ENCODE peak calls at places on chromosome 12, in seven cellular contexts. I is fibroblast of lung; Z is gastrocnemius medialis; Y is GM04504; L is AG09309; N is stimulated activated CD4-positive, alpha-beta T cell treated with anti-CD3 and anti-CD28 coated beads, Interleukin-4, amount 100 ng/mL, for 4 hours; M is fibroblast of the aortic adventitia. S is an unnamed sample.

GRCh38 chr12:41277019-41277770 is 89.1 kb downstream of the PDZRN4 start:
- DNase-seq in I (peak), Z (no peak), Y (peak), L (peak), N (no peak), M (peak), S (peak)

GRCh38 chr12:74539261-74539660 is 1.6 kb downstream of the ATXN7L3B start:
- DNase-seq in I (peak), Z (no peak), Y (no peak), L (no peak), N (no peak), M (no peak), S (no peak)

GRCh38 chr12:47729233-47729632 is 3.9 kb upstream of the ENDOU start:
- DNase-seq in I (peak), Z (no peak), Y (no peak), L (no peak), N (no peak), M (peak), S (no peak)

GRCh38 chr12:69442894-69443293 is 27.3 kb upstream of the FRS2 start:
- DNase-seq in I (peak), Z (no peak), Y (no peak), L (no peak), N (no peak), M (peak), S (no peak)

GRCh38 chr12:91215940-91216454 is 33.4 kb upstream of the DCN start:
- DNase-seq in I (peak), Z (peak), Y (no peak), L (peak), N (no peak), M (peak), S (no peak)

GRCh38 chr12:85697003-85697402 is 139.2 kb downstream of the RASSF9 start:
- DNase-seq in I (no peak), Z (no peak), Y (no peak), L (no peak), N (no peak), M (no peak), S (no peak)

GRCh38 chr12:32116897-32117296 is 10.2 kb downstream of the BICD1 start:
- DNase-seq in I (peak), Z (no peak), Y (no peak), L (no peak), N (no peak), M (peak), S (no peak)

GRCh38 chr12:95997276-95997675 is 1.1 kb upstream of the HAL start:
- DNase-seq in I (peak), Z (no peak), Y (no peak), L (no peak), N (no peak), M (no peak), S (no peak)

GRCh38 chr12:81245458-81245857 is 167.6 kb downstream of the ACSS3 start:
- DNase-seq in I (no peak), Z (no peak), Y (no peak), L (no peak), N (no peak), M (no peak), S (no peak)

GRCh38 chr12:111246477-111247011 is 122.4 kb downstream of the PHETA1 start:
- DNase-seq in I (no peak), Z (no peak), Y (no peak), L (no peak), N (no peak), M (no peak), S (no peak)

GRCh38 chr12:3275171-3276041 is 198.2 kb downstream of the TSPAN9 start:
- DNase-seq in I (peak), Z (peak), Y (peak), L (peak), N (peak), M (peak), S (no peak)

GRCh38 chr12:53220857-53221202 is 11.2 kb downstream of the RARG start:
- DNase-seq in I (peak), Z (peak), Y (peak), L (no peak), N (peak), M (peak), S (peak)

GRCh38 chr12:46524778-46525177 is 152.2 kb upstream of the SLC38A2 start:
- DNase-seq in I (peak), Z (peak), Y (peak), L (no peak), N (no peak), M (peak), S (no peak)

GRCh38 chr12:91404362-91404899 is 221.8 kb upstream of the DCN start:
- DNase-seq in I (no peak), Z (no peak), Y (no peak), L (no peak), N (no peak), M (no peak), S (peak)

GRCh38 chr12:105814283-105814682 is 324.5 kb downstream of the NUAK1 start:
- DNase-seq in I (no peak), Z (no peak), Y (no peak), L (no peak), N (no peak), M (no peak), S (peak)

GRCh38 chr12:32125455-32126084 is 18.9 kb downstream of the BICD1 start:
- DNase-seq in I (peak), Z (no peak), Y (no peak), L (peak), N (no peak), M (peak), S (no peak)

GRCh38 chr12:60616400-60616799 is 1020.6 kb downstream of the SLC16A7 start:
- DNase-seq in I (no peak), Z (no peak), Y (no peak), L (no peak), N (no peak), M (no peak), S (no peak)

GRCh38 chr12:101485015-101485414 is 9.9 kb downstream of the SPIC start:
- DNase-seq in I (no peak), Z (no peak), Y (no peak), L (peak), N (no peak), M (peak), S (no peak)

GRCh38 chr12:64088431-64089349 is 133.4 kb downstream of the KICS2 start:
- DNase-seq in I (peak), Z (peak), Y (peak), L (peak), N (no peak), M (peak), S (no peak)

GRCh38 chr12:94305293-94305957 is 154.2 kb downstream of the CEP83 start:
- DNase-seq in I (peak), Z (no peak), Y (no peak), L (peak), N (no peak), M (peak), S (no peak)

GRCh38 chr12:107402041-107403022 is 283.3 kb upstream of the PWP1 start:
- DNase-seq in I (peak), Z (no peak), Y (peak), L (no peak), N (peak), M (peak), S (no peak)

GRCh38 chr12:12384601-12385321 is 27.9 kb downstream of the BORCS5 start:
- DNase-seq in I (peak), Z (no peak), Y (no peak), L (no peak), N (no peak), M (no peak), S (no peak)

GRCh38 chr12:119681953-119682352 is 14.0 kb downstream of the PRKAB1 start:
- DNase-seq in I (no peak), Z (no peak), Y (no peak), L (no peak), N (no peak), M (no peak), S (no peak)

GRCh38 chr12:54282949-54283593 is 2.5 kb downstream of the HNRNPA1 start:
- DNase-seq in I (no peak), Z (no peak), Y (no peak), L (no peak), N (peak), M (no peak), S (no peak)

GRCh38 chr12:77433799-77434198 is 368.4 kb upstream of the E2F7 start:
- DNase-seq in I (peak), Z (no peak), Y (no peak), L (peak), N (no peak), M (no peak), S (no peak)

GRCh38 chr12:121582583-121583333 is 1.9 kb upstream of the KDM2B start:
- DNase-seq in I (peak), Z (no peak), Y (no peak), L (no peak), N (no peak), M (peak), S (no peak)

GRCh38 chr12:81395431-81395830 is 317.6 kb downstream of the ACSS3 start:
- DNase-seq in I (no peak), Z (no peak), Y (no peak), L (no peak), N (no peak), M (no peak), S (no peak)

GRCh38 chr12:29041621-29042020 is 107.5 kb upstream of the FAR2 start:
- DNase-seq in I (peak), Z (no peak), Y (peak), L (peak), N (no peak), M (peak), S (no peak)

GRCh38 chr12:92706594-92706993 is 3.8 kb downstream of the PLEKHG7 start:
- DNase-seq in I (no peak), Z (no peak), Y (no peak), L (no peak), N (no peak), M (no peak), S (no peak)